ENCODE peak calls at places on chromosomes 3 and 15, in four cellular contexts. N is Panc1, P is tibial nerve, F is hepatocyte. Z is an unnamed sample.

GRCh38 chr3:56122911-56123310 is 345.4 kb downstream of the ERC2 start:
- DNase-seq in N (no peak), F (no peak), P (no peak), Z (no peak)

GRCh38 chr3:129701161-129701560 is 94.7 kb upstream of the PLXND1 start:
- DNase-seq in N (no peak), F (no peak), P (no peak), Z (no peak)

GRCh38 chr15:43204016-43204901 is 16.6 kb downstream of the EPB42 start:
- DNase-seq in P (peak), F (peak), N (no peak), Z (peak)

GRCh38 chr3:136559896-136560295 is 192.3 kb downstream of the STAG1 start:
- DNase-seq in N (no peak), P (no peak), F (no peak), Z (peak)

GRCh38 chr15:89088605-89089315 is 504 bp downstream of the ABHD2 start:
- DNase-seq in P (no peak), F (peak), N (no peak), Z (no peak)

GRCh38 chr3:127158614-127159221 is 34.2 kb upstream of the PRR23E start:
- DNase-seq in N (no peak), F (peak), P (no peak), Z (peak)

GRCh38 chr15:88246081-88246480 is 10.5 kb downstream of the NTRK3 start:
- DNase-seq in F (no peak), P (no peak), N (no peak), Z (no peak)

GRCh38 chr3:132079150-132079549 is 44.3 kb upstream of the CPNE4 start:
- DNase-seq in F (peak), N (no peak), P (no peak), Z (no peak)

GRCh38 chr3:143203848-143204247 is 84.3 kb downstream of the CHST2 start:
- DNase-seq in F (no peak), P (no peak), N (no peak), Z (peak)

GRCh38 chr15:82881747-82882146 is 70.8 kb downstream of the HOMER2 start:
- DNase-seq in P (no peak), N (no peak), F (no peak), Z (no peak)

GRCh38 chr3:44318929-44319328 is 19.6 kb upstream of the TCAIM start:
- DNase-seq in F (no peak), P (no peak), N (no peak), Z (no peak)

GRCh38 chr3:172341482-172342059 is 106.7 kb downstream of the GHSR start:
- DNase-seq in N (peak), F (peak), P (peak), Z (peak)

GRCh38 chr3:105974381-105974780 is 105.6 kb upstream of the CBLB start:
- DNase-seq in P (no peak), F (no peak), N (no peak), Z (no peak)

GRCh38 chr3:112175037-112175436 is 42.0 kb upstream of the GCSAM start:
- DNase-seq in P (no peak), F (no peak), N (no peak), Z (no peak)
- H3K27ac ChIP-seq in P (no peak), F (no peak), N (no peak), Z (no peak)

GRCh38 chr15:39192979-39193559 is 387.8 kb upstream of the THBS1 start:
- DNase-seq in P (no peak), N (no peak), F (no peak), Z (no peak)
- TF ChIP-seq CTCF in P (no peak), N (no peak), F (no peak), Z (no peak)

GRCh38 chr3:72336114-72336651 is 512.1 kb downstream of the SHQ1 start:
- DNase-seq in P (no peak), N (no peak), F (no peak), Z (no peak)
- H3K27ac ChIP-seq in P (no peak), N (no peak), F (no peak), Z (peak)

GRCh38 chr15:27903405-27903804 is 195.7 kb downstream of the OCA2 start:
- DNase-seq in P (no peak), F (no peak), N (no peak), Z (no peak)
- TF ChIP-seq CTCF in P (no peak), F (no peak), N (no peak), Z (no peak)

GRCh38 chr15:67197364-67197695 is 57.1 kb downstream of the AAGAB start:
- DNase-seq in N (no peak), F (no peak), P (no peak), Z (no peak)

GRCh38 chr15:67196672-67197363 is 57.6 kb downstream of the AAGAB start:
- DNase-seq in N (no peak), F (peak), P (no peak), Z (no peak)

GRCh38 chr15:67199881-67200763 is 54.3 kb downstream of the AAGAB start:
- DNase-seq in N (no peak), F (no peak), P (no peak), Z (no peak)

GRCh38 chr15:67199391-67199790 is 55.1 kb downstream of the AAGAB start:
- DNase-seq in P (no peak), F (no peak), N (no peak), Z (no peak)

DNA sequence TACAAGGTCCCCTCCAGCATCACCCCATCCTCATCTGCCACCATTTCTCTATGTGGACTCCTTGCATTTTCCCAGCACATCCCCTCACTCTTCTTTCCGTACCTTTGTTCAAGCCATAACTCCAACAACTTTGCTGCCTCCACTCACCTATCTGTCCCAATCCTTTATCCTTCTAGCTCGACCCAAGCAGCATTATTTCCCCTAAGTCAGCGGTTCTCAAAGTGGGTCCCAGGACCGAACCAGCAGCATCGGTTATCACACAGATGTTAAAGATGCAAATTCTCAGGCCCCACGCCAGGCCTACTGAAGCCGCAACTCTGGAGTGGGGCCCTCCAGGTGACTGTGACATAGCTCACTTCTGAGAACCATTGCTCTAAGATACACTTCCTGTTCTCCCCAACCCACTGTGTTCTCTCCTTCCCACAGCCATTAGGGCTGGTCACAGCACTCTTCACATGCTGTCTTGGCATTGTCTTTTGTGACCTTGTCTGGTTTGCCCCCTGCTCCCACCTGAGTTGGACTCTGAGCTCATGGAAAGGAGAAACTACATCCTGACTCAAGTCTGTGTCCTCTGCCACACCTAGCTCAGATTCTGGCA is 56.2 kb downstream of the AAGAB start:
- DNase-seq in N (no peak), P (no peak), F (no peak), Z (no peak)
- H3K27ac ChIP-seq in N (peak), P (no peak), F (no peak), Z (no peak)

GRCh38 chr3:36942632-36943248 is 2.1 kb downstream of the TRANK1 start:
- DNase-seq in F (peak), N (no peak), P (no peak), Z (no peak)

GRCh38 chr3:36943601-36944000 is 1.3 kb downstream of the TRANK1 start:
- DNase-seq in N (no peak), P (no peak), F (no peak), Z (no peak)

GRCh38 chr3:36945326-36945980 is 599 bp upstream of the TRANK1 start:
- DNase-seq in F (no peak), N (no peak), P (no peak), Z (no peak)

GRCh38 chr3:36944641-36945270 is at the start of gene TRANK1:
- DNase-seq in N (no peak), F (peak), P (peak), Z (peak)

GRCh38 chr3:36944012-36944640 is 728 bp downstream of the TRANK1 start:
- DNase-seq in N (no peak), F (peak), P (peak), Z (peak)
- TF ChIP-seq CTCF in N (no peak), F (no peak), P (no peak), Z (no peak)

DNA sequence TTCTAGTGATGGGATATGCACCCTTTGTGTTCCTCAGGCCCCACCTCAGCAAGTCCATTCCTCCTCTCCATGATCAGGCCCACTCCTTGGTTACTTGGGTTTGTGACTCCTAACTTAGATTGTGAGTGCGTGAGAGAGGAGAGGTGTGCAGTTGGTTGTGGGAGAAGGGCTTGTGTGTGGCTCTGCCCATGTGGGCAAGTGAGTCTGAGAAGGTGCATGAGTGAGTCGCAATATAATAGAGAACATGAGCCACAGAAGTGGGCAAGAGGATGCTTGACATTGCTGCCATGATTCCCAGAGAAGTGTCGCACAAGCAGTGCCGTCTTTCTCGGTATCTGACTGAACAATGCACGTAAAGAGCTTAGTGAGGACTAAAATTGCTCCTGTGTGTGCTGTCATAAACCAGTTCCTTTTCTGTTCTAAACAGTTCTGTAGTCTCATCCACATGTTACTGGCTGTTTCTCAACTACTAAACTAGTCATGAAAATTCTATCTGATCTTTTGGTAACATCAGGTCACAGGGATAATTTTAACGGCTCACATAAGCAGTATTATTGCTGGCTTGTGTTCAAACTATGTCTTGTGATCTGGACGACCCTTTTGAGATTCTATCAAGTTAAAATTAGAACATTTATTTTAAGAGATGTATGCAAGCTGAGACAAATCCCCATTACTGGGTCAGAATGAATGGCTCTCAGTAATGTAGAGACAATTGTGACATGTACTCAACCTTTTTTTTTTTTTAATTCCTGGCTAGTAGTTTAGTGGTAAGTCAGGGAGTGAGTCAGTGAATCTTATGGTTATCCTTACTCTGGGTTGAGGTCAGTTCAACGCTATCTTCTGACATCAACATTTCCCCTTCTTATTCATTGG is 25.6 kb downstream of the GYG1 start:
- DNase-seq in P (no peak), N (peak), F (no peak), Z (peak)
- H3K27ac ChIP-seq in P (peak), N (no peak), F (no peak), Z (no peak)

GRCh38 chr3:62554264-62554799 is 181.0 kb upstream of the FEZF2 start:
- DNase-seq in P (no peak), F (no peak), N (no peak), Z (no peak)
- TF ChIP-seq CTCF in P (no peak), F (peak), N (peak), Z (no peak)